ENCODE peak calls at places on chromosomes 1 and 21, in nine cellular contexts. One of them, this sample, is unnamed.
A peak's percentile ranks its signal among the peaks of the same experiment; 100 is the strongest.

GRCh38 chr1:23529146-23530088 is 1.6 kb downstream of the E2F2 start:
- DNase-seq in A549: peak; percentile 28
- DNase-seq in suprapubic skin: no peak
- DNase-seq in GM12878: no peak
- DNase-seq in ovary: no peak
- DNase-seq in stomach: no peak
- DNase-seq in sigmoid colon: no peak
- DNase-seq in SK-N-SH: peak; percentile 51
- DNase-seq in K562: peak; percentile 70
- DNase-seq in this sample: peak; percentile 66

GRCh38 chr1:167517535-167518330 is 596 bp downstream of the CD247 start:
- DNase-seq in A549: no peak
- DNase-seq in suprapubic skin: no peak
- DNase-seq in GM12878: no peak
- DNase-seq in ovary: no peak
- DNase-seq in stomach: no peak
- DNase-seq in sigmoid colon: no peak
- DNase-seq in SK-N-SH: no peak
- DNase-seq in K562: peak; percentile 88
- DNase-seq in this sample: peak; percentile 22

GRCh38 chr1:26721669-26722355 is 26.0 kb downstream of the ARID1A start:
- DNase-seq in A549: no peak
- DNase-seq in suprapubic skin: no peak
- DNase-seq in GM12878: no peak
- DNase-seq in ovary: no peak
- DNase-seq in stomach: no peak
- DNase-seq in sigmoid colon: no peak
- DNase-seq in SK-N-SH: no peak
- DNase-seq in K562: peak; percentile 49
- DNase-seq in this sample: no peak

GRCh38 chr1:163307479-163308171 is 14.1 kb upstream of the NUF2 start:
- DNase-seq in A549: no peak
- DNase-seq in suprapubic skin: no peak
- DNase-seq in GM12878: no peak
- DNase-seq in ovary: no peak
- DNase-seq in stomach: no peak
- DNase-seq in sigmoid colon: no peak
- DNase-seq in SK-N-SH: no peak
- DNase-seq in K562: no peak
- DNase-seq in this sample: no peak

GRCh38 chr1:195867638-195868037 is 740.6 kb downstream of the KCNT2 start:
- DNase-seq in A549: no peak
- DNase-seq in suprapubic skin: no peak
- DNase-seq in GM12878: no peak
- DNase-seq in ovary: no peak
- DNase-seq in stomach: no peak
- DNase-seq in sigmoid colon: no peak
- DNase-seq in SK-N-SH: no peak
- DNase-seq in K562: no peak
- DNase-seq in this sample: no peak

GRCh38 chr1:93723101-93723500 is 41.5 kb upstream of the BCAR3 start:
- DNase-seq in A549: peak; percentile 38
- DNase-seq in suprapubic skin: no peak
- DNase-seq in GM12878: no peak
- DNase-seq in ovary: no peak
- DNase-seq in stomach: no peak
- DNase-seq in sigmoid colon: no peak
- DNase-seq in SK-N-SH: no peak
- DNase-seq in K562: no peak
- DNase-seq in this sample: no peak

GRCh38 chr1:38746413-38746812 is 113.2 kb downstream of the RRAGC start:
- DNase-seq in A549: no peak
- DNase-seq in suprapubic skin: no peak
- DNase-seq in GM12878: no peak
- DNase-seq in ovary: no peak
- DNase-seq in stomach: no peak
- DNase-seq in sigmoid colon: no peak
- DNase-seq in SK-N-SH: no peak
- DNase-seq in K562: no peak
- DNase-seq in this sample: no peak

GRCh38 chr21:40416572-40416971 is 430.4 kb downstream of the DSCAM start:
- DNase-seq in A549: no peak
- DNase-seq in suprapubic skin: no peak
- DNase-seq in GM12878: no peak
- DNase-seq in ovary: no peak
- DNase-seq in stomach: no peak
- DNase-seq in sigmoid colon: no peak
- DNase-seq in SK-N-SH: no peak
- DNase-seq in K562: no peak
- DNase-seq in this sample: no peak

GRCh38 chr1:31182352-31182751 is 57.3 kb downstream of the NKAIN1 start:
- DNase-seq in A549: peak; percentile 82
- DNase-seq in suprapubic skin: peak; percentile 81
- DNase-seq in GM12878: no peak
- DNase-seq in ovary: peak; percentile 60
- DNase-seq in stomach: peak; percentile 56
- DNase-seq in sigmoid colon: peak; percentile 74
- DNase-seq in SK-N-SH: peak; percentile 39
- DNase-seq in K562: peak; percentile 86
- DNase-seq in this sample: peak; percentile 64

GRCh38 chr1:226697151-226697575 is 41.9 kb downstream of the ITPKB start:
- DNase-seq in A549: no peak
- DNase-seq in suprapubic skin: no peak
- DNase-seq in GM12878: peak; percentile 67
- DNase-seq in ovary: no peak
- DNase-seq in stomach: no peak
- DNase-seq in sigmoid colon: no peak
- DNase-seq in SK-N-SH: no peak
- DNase-seq in K562: no peak
- DNase-seq in this sample: no peak
- H3K4me3 ChIP-seq in A549: no peak overlapping the region
- H3K4me3 ChIP-seq in suprapubic skin: no peak overlapping the region
- H3K4me3 ChIP-seq in GM12878: no peak overlapping the region
- H3K4me3 ChIP-seq in ovary: no peak overlapping the region
- H3K4me3 ChIP-seq in stomach: no peak overlapping the region
- H3K4me3 ChIP-seq in sigmoid colon: no peak overlapping the region
- H3K4me3 ChIP-seq in SK-N-SH: no peak overlapping the region
- H3K4me3 ChIP-seq in K562: no peak overlapping the region
- H3K4me3 ChIP-seq in this sample: no peak overlapping the region

GRCh38 chr1:25668931-25669573 is 52.5 kb downstream of the MAN1C1 start:
- DNase-seq in A549: no peak
- DNase-seq in suprapubic skin: no peak
- DNase-seq in GM12878: no peak
- DNase-seq in ovary: no peak
- DNase-seq in stomach: no peak
- DNase-seq in sigmoid colon: no peak
- DNase-seq in SK-N-SH: no peak
- DNase-seq in K562: no peak
- DNase-seq in this sample: no peak
- H3K4me1 ChIP-seq in A549: no peaks in the 10 kb centered on the region
- H3K4me1 ChIP-seq in suprapubic skin: no peaks in the 10 kb centered on the region
- H3K4me1 ChIP-seq in GM12878: no peaks in the 10 kb centered on the region
- H3K4me1 ChIP-seq in ovary: peaks cover 7% of the 10 kb centered on the region
- H3K4me1 ChIP-seq in stomach: peaks cover 8% of the 10 kb centered on the region
- H3K4me1 ChIP-seq in sigmoid colon: peaks cover 43% of the 10 kb centered on the region
- H3K4me1 ChIP-seq in SK-N-SH: peaks cover 8% of the 10 kb centered on the region
- H3K4me1 ChIP-seq in K562: no peaks in the 10 kb centered on the region
- H3K4me1 ChIP-seq in this sample: peaks cover 8% of the 10 kb centered on the region

DNA sequence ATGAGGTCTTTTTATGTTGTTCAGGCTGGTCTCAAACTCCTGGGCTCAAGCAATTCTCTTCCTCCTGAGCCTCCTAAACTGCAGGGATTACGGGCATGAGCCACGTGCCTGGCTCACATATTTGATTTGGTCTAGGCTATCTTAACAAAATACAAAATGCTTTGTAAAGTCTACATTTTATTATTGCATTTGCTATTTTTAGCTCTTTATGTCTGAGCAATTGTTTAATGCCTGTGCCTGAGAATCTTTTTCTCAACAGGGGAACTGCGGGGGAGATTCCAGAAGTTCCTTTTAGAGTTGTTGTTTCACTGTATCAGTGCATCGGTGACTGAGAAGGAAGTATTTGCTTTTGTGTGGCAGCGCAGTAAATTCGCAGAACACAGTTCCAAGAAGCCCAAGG is 167.2 kb downstream of the PDE4B start:
- DNase-seq in A549: peak; percentile 54
- DNase-seq in suprapubic skin: no peak
- DNase-seq in GM12878: no peak
- DNase-seq in ovary: no peak
- DNase-seq in stomach: peak; percentile 28
- DNase-seq in sigmoid colon: no peak
- DNase-seq in SK-N-SH: no peak
- DNase-seq in K562: no peak
- DNase-seq in this sample: no peak
- TF ChIP-seq EP300 in A549: no peak
- TF ChIP-seq EP300 in suprapubic skin: no peak
- TF ChIP-seq EP300 in GM12878: no peak
- TF ChIP-seq EP300 in ovary: no peak
- TF ChIP-seq EP300 in stomach: no peak
- TF ChIP-seq EP300 in sigmoid colon: no peak
- TF ChIP-seq EP300 in SK-N-SH: no peak
- TF ChIP-seq EP300 in K562: no peak
- TF ChIP-seq EP300 in this sample: no peak

DNA sequence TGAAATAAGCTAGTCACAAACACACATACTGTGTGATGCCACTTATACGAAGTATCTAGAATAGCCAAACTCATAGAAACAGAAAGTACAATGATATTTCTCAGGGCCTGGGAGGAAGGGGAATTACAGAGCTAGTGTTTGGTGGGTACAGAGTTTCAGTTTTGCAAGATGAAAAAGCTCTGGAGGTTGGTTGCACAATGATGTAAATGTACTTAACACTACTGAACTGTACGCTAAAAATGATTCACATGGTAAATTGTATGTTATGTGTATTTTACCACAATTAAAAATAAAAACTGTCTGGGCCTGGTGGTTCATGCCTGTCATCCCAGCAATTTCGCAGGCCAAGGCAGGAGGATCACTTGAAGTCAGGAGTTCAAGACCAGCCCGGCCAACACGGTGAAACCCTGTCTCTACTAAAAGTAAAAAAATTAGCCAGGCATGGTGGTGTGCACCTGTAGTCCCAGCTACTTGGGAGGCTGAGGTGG is 15.3 kb upstream of the FHAD1 start:
- DNase-seq in A549: no peak
- DNase-seq in suprapubic skin: no peak
- DNase-seq in GM12878: peak; percentile 95
- DNase-seq in ovary: no peak
- DNase-seq in stomach: no peak
- DNase-seq in sigmoid colon: no peak
- DNase-seq in SK-N-SH: no peak
- DNase-seq in K562: no peak
- DNase-seq in this sample: no peak
- H3K4me3 ChIP-seq in A549: no peak overlapping the region
- H3K4me3 ChIP-seq in suprapubic skin: no peak overlapping the region
- H3K4me3 ChIP-seq in GM12878: no peak overlapping the region
- H3K4me3 ChIP-seq in ovary: no peak overlapping the region
- H3K4me3 ChIP-seq in stomach: no peak overlapping the region
- H3K4me3 ChIP-seq in sigmoid colon: no peak overlapping the region
- H3K4me3 ChIP-seq in SK-N-SH: no peak overlapping the region
- H3K4me3 ChIP-seq in K562: no peak overlapping the region
- H3K4me3 ChIP-seq in this sample: no peak overlapping the region

GRCh38 chr1:154969741-154970452 is 650 bp downstream of the SHC1 start:
- DNase-seq in A549: no peak
- DNase-seq in suprapubic skin: peak; percentile 84
- DNase-seq in GM12878: no peak
- DNase-seq in ovary: peak; percentile 63
- DNase-seq in stomach: no peak
- DNase-seq in sigmoid colon: no peak
- DNase-seq in SK-N-SH: no peak
- DNase-seq in K562: no peak
- DNase-seq in this sample: no peak

GRCh38 chr1:154969246-154969645 is 1.3 kb downstream of the SHC1 start:
- DNase-seq in A549: no peak
- DNase-seq in suprapubic skin: no peak
- DNase-seq in GM12878: no peak
- DNase-seq in ovary: no peak
- DNase-seq in stomach: no peak
- DNase-seq in sigmoid colon: no peak
- DNase-seq in SK-N-SH: no peak
- DNase-seq in K562: no peak
- DNase-seq in this sample: no peak

GRCh38 chr1:154967331-154967950 is 3.1 kb downstream of the SHC1 start:
- DNase-seq in A549: no peak
- DNase-seq in suprapubic skin: no peak
- DNase-seq in GM12878: no peak
- DNase-seq in ovary: no peak
- DNase-seq in stomach: no peak
- DNase-seq in sigmoid colon: no peak
- DNase-seq in SK-N-SH: no peak
- DNase-seq in K562: no peak
- DNase-seq in this sample: no peak

GRCh38 chr1:154970631-154971340 is at the start of gene SHC1:
- DNase-seq in A549: peak; percentile 93
- DNase-seq in suprapubic skin: peak; percentile 97
- DNase-seq in GM12878: no peak
- DNase-seq in ovary: peak; percentile 97
- DNase-seq in stomach: peak; percentile 83
- DNase-seq in sigmoid colon: peak; percentile 99
- DNase-seq in SK-N-SH: peak; percentile 90
- DNase-seq in K562: peak; percentile 94
- DNase-seq in this sample: peak; percentile 89

DNA sequence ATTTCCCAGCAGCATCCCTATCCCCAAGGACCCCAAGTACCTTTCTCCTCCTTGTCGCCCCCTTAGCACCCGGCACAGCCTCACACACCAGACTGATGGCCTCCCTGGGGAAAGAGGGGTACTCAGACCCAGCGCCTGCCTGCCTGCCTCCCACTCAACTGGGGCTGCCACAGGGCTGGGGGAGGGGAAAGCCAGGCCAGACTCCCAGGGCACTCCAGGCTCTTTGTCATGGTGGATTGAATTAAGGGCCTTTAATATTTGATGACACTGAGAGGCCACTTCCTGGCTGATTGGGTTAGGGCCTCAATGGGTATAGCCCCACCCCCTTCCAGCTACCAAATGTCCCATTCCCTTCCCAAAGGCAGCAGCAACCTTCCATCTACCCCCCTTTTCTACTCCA is 1.8 kb downstream of the SHC1 start:
- DNase-seq in A549: no peak
- DNase-seq in suprapubic skin: no peak
- DNase-seq in GM12878: no peak
- DNase-seq in ovary: no peak
- DNase-seq in stomach: no peak
- DNase-seq in sigmoid colon: no peak
- DNase-seq in SK-N-SH: peak; percentile 69
- DNase-seq in K562: no peak
- DNase-seq in this sample: no peak
- H3K4me1 ChIP-seq in A549: peaks cover 41% of the 10 kb centered on the region
- H3K4me1 ChIP-seq in suprapubic skin: peaks cover 59% of the 10 kb centered on the region
- H3K4me1 ChIP-seq in GM12878: peaks cover 22% of the 10 kb centered on the region
- H3K4me1 ChIP-seq in ovary: peaks cover 12% of the 10 kb centered on the region
- H3K4me1 ChIP-seq in stomach: peaks cover 41% of the 10 kb centered on the region
- H3K4me1 ChIP-seq in sigmoid colon: peaks cover 50% of the 10 kb centered on the region
- H3K4me1 ChIP-seq in SK-N-SH: peaks cover 61% of the 10 kb centered on the region
- H3K4me1 ChIP-seq in K562: peaks cover 40% of the 10 kb centered on the region
- H3K4me1 ChIP-seq in this sample: peaks cover 29% of the 10 kb centered on the region